ENCODE peak calls at places on chromosomes 12 and 14, in seven cellular contexts. N, I, S, A, X, O and D are unnamed samples. For H3K4me1, the result is how much of the 10 kb centered on the place peaks cover.

GRCh38 chr14:95523818-95524448 is 7.5 kb upstream of the SYNE3 start:
- DNase-seq in N (peak), I (no peak), S (no peak), A (no peak), X (peak), O (no peak), D (no peak)

GRCh38 chr12:29516431-29516875 is 19.0 kb upstream of the OVCH1 start:
- DNase-seq in N (no peak), I (no peak), S (no peak), A (no peak), X (no peak), O (no peak), D (no peak)

GRCh38 chr12:84411031-84411430 is 501.6 kb downstream of the SLC6A15 start:
- DNase-seq in N (no peak), I (no peak), S (no peak), A (no peak), X (no peak), O (no peak), D (no peak)

GRCh38 chr12:25675808-25676207 is 122.7 kb upstream of the LMNTD1 start:
- DNase-seq in N (no peak), I (no peak), S (no peak), A (no peak), X (no peak), O (no peak), D (no peak)

GRCh38 chr14:105201928-105202513 is 20.9 kb upstream of the NUDT14 start:
- DNase-seq in N (no peak), I (no peak), S (no peak), A (no peak), X (no peak), O (no peak), D (no peak)

GRCh38 chr14:48398675-48399282 is 723.4 kb upstream of the MDGA2 start:
- DNase-seq in N (no peak), I (peak), S (no peak), A (peak), X (peak), O (no peak), D (no peak)

GRCh38 chr12:3809357-3810015 is 56.6 kb upstream of the CRACR2A start:
- DNase-seq in N (no peak), I (no peak), S (no peak), A (no peak), X (no peak), O (no peak), D (no peak)

GRCh38 chr12:28463396-28463795 is 273.1 kb downstream of the CCDC91 start:
- DNase-seq in N (no peak), I (no peak), S (no peak), A (no peak), X (no peak), O (no peak), D (no peak)

GRCh38 chr12:124994435-124994975 is 1.1 kb downstream of the BRI3BP start:
- DNase-seq in N (no peak), I (no peak), S (no peak), A (no peak), X (peak), O (no peak), D (no peak)

GRCh38 chr12:14367097-14367661 is 1.7 kb downstream of the ATF7IP start:
- DNase-seq in N (no peak), I (no peak), S (no peak), A (peak), X (peak), O (no peak), D (no peak)

GRCh38 chr14:35959835-35960234 is 133.7 kb downstream of the BRMS1L start:
- DNase-seq in N (no peak), I (no peak), S (no peak), A (no peak), X (peak), O (no peak), D (no peak)

GRCh38 chr12:115093261-115093660 is 409.3 kb upstream of the TBX3 start:
- DNase-seq in N (no peak), I (no peak), S (no peak), A (no peak), X (no peak), O (no peak), D (no peak)
- H3K4me1 ChIP-seq in N (under half), I (under half), S (under half), A (under half), X (under half), O (under half), D (under half)

DNA sequence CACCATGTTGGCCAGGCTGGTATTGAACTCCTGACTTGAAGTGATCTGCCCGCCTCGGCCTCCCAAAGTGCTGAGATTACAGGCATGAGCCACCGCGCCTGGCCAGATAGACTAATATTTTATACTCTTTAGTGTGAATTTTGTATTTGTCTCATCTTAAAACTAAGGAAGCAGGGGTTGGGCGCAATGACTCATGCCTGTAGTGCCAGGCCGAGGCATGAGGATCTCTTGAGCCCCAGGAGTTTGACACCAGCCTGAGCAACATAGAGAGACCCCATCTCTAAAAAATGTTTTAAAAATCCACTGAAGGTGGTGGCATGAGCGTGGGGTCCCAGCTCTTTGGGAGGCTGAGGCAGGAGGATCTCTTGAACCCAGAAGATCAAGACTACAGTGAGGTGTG is 9.0 kb downstream of the DYNC1H1 start:
- DNase-seq in N (no peak), I (no peak), S (no peak), A (no peak), X (no peak), O (no peak), D (no peak)
- H3K4me1 ChIP-seq in N (under half), I (under half), S (under half), A (under half), X (under half), O (under half), D (under half)

DNA sequence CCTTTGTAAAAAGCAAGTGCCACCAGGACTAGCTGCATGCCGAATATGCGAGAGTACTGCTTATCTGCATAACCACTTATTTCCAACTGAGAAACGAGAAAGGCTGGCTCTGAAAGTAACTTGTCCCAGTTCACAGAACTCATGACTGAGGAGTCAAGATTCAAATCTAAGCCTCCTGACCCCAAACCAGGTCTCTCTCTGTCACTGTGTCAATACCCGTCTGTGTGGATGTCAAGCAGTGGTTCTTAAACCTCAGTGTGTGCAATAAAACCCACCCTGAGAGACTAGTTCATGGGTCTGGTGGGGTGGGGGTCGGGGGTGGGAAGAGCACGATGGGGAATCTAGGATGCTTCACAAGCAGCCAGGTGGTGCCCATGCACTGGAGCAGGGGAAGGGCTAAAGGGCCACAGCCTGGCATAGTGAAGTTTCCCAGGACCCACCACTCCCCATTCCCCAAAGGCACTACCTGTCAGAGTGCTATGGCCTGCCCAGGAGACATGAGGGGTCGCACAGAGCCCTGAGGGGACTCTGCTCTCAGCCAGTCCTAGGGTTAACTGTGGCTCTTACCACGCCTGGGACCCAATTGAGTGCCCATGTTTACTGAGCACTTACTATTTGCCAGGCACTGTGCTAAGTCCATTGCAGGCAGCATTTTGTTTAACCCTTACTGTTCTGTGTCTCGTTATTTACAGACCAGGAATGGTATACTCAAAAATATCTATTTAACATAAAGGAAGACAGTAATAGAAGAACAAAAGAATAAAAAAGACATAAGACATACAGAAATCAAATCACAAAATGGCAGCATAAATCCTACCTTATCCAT is 33.4 kb upstream of the PNMA1 start:
- DNase-seq in N (no peak), I (no peak), S (no peak), A (no peak), X (no peak), O (no peak), D (peak)
- H3K4me1 ChIP-seq in N (half or more), I (under half), S (half or more), A (under half), X (half or more), O (half or more), D (half or more)

GRCh38 chr14:69249603-69250002 is 10.4 kb upstream of the GALNT16 start:
- DNase-seq in N (no peak), I (no peak), S (no peak), A (no peak), X (no peak), O (no peak), D (no peak)
- H3K4me1 ChIP-seq in N (under half), I (under half), S (under half), A (under half), X (under half), O (under half), D (under half)

DNA sequence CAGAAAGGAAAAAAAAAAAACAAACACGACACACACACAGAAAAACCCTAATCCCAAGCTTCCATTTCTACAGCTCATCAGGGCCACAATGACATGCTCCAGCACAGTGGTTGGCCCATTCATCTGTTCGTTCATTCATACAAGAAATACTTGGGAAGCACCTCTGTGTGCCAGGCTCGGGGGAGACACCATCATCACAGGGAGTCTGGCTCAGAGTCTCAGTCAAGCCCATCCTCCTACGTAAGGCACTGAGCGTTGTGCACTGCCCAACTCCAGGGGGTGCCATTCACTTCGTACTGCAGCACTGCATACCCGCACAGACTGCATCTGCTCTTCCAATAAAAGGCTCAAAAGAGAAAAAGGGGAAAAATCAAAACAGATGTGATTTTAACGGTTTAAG is 15.3 kb downstream of the VPS37B start:
- DNase-seq in N (no peak), I (no peak), S (no peak), A (no peak), X (peak), O (no peak), D (peak)
- H3K4me1 ChIP-seq in N (under half), I (under half), S (under half), A (under half), X (under half), O (half or more), D (under half)

DNA sequence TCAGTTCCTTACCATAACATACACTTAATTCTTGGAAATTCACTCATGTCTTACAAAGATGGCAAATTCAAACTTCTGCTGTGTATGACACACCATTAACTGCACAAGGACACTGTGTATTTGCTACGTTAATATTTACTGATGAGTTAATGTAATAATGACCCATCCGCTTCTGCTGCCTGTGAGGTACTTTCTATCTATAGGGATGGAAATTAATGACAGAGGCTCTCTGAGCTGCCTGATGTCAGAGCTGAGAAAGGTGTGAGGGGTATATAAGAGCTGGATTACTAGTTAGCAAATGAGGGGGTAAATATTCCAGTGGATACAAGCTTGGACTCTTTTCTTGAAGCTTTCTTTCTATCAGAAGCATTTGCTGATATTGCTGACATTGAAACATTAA is at the start of gene IAPP:
- DNase-seq in N (no peak), I (no peak), S (no peak), A (no peak), X (no peak), O (no peak), D (no peak)
- H3K4me1 ChIP-seq in N (under half), I (under half), S (under half), A (under half), X (under half), O (under half), D (under half)

GRCh38 chr12:101356794-101357193 is 50.8 kb downstream of the ARL1 start:
- DNase-seq in N (no peak), I (no peak), S (no peak), A (no peak), X (no peak), O (no peak), D (no peak)
- H3K4me1 ChIP-seq in N (under half), I (under half), S (under half), A (under half), X (under half), O (under half), D (under half)